ENCODE peak calls at places on chromosomes 1 and 21, in five cellular contexts. S is T-cell; E is NCI-H345; X is SK-N-SH; I is stimulated activated CD4-positive, alpha-beta T cell treated with anti-CD3 and anti-CD28 coated beads, Interleukin-2, amount 100 ng/mL, for 24 hours. K is an unnamed sample.

GRCh38 chr1:87221008-87221407 is 107.7 kb upstream of the LMO4 start:
- DNase-seq in S (no peak), E (no peak), X (no peak), I (no peak), K (peak; percentile 47)

GRCh38 chr1:35929730-35930592 is 944 bp upstream of the AGO3 start:
- DNase-seq in S (peak; percentile 12), E (peak; percentile 45), X (peak; percentile 60), I (peak; percentile 47), K (peak; percentile 55)

GRCh38 chr1:3271866-3272265 is 182.6 kb upstream of the ARHGEF16 start:
- DNase-seq in S (no peak), E (peak; percentile 21), X (no peak), I (no peak), K (no peak)

GRCh38 chr1:211932581-211933010 is 102.0 kb upstream of the LPGAT1 start:
- DNase-seq in S (no peak), E (no peak), X (no peak), I (no peak), K (no peak)

GRCh38 chr1:243291287-243291686 is 35.4 kb downstream of the SDCCAG8 start:
- DNase-seq in S (no peak), E (no peak), X (no peak), I (no peak), K (no peak)

GRCh38 chr1:30966690-30967369 is 58.3 kb upstream of the SDC3 start:
- DNase-seq in S (no peak), E (peak; percentile 18), X (peak; percentile 80), I (no peak), K (peak; percentile 62)

GRCh38 chr21:26165331-26165730 is 5.2 kb downstream of the APP start:
- DNase-seq in S (no peak), E (no peak), X (no peak), I (no peak), K (no peak)

GRCh38 chr21:37710555-37711293 is 205.5 kb downstream of the KCNJ6 start:
- DNase-seq in S (no peak), E (peak; percentile 56), X (peak; percentile 50), I (no peak), K (no peak)

GRCh38 chr1:41504126-41505035 is 19.9 kb upstream of the EDN2 start:
- DNase-seq in S (no peak), E (peak; percentile 70), X (no peak), I (no peak), K (peak; percentile 69)

GRCh38 chr1:185896863-185897262 is 162.7 kb downstream of the HMCN1 start:
- DNase-seq in S (no peak), E (no peak), X (no peak), I (no peak), K (peak; percentile 34)

GRCh38 chr1:234696148-234696576 is 86.2 kb upstream of the IRF2BP2 start:
- DNase-seq in S (no peak), E (no peak), X (no peak), I (no peak), K (no peak)

GRCh38 chr1:175269151-175269550 is 76.6 kb upstream of the KIAA0040 start:
- DNase-seq in S (no peak), E (no peak), X (no peak), I (no peak), K (no peak)

GRCh38 chr1:22731924-22732522 is 21.4 kb downstream of the EPHB2 start:
- DNase-seq in S (no peak), E (no peak), X (no peak), I (no peak), K (no peak)

GRCh38 chr1:145805057-145805456 is 18.8 kb downstream of the RNF115 start:
- DNase-seq in S (no peak), E (no peak), X (no peak), I (no peak), K (no peak)

GRCh38 chr1:7549693-7550161 is 221.4 kb upstream of the VAMP3 start:
- DNase-seq in S (no peak), E (no peak), X (no peak), I (no peak), K (no peak)

GRCh38 chr1:4673494-4673893 is 19.1 kb downstream of the AJAP1 start:
- DNase-seq in S (no peak), E (no peak), X (no peak), I (no peak), K (no peak)

GRCh38 chr1:154992721-154993571 is 440 bp upstream of the LENEP start:
- DNase-seq in S (no peak), E (peak; percentile 41), X (no peak), I (no peak), K (peak; percentile 52)

GRCh38 chr1:46596846-46597245 is 7.2 kb downstream of the MKNK1 start:
- DNase-seq in S (no peak), E (no peak), X (no peak), I (no peak), K (no peak)

GRCh38 chr1:82813351-82813750 is 1012.6 kb downstream of the ADGRL2 start:
- DNase-seq in S (no peak), E (no peak), X (no peak), I (no peak), K (no peak)

GRCh38 chr1:248886237-248886895 is 19.7 kb upstream of the PGBD2 start:
- DNase-seq in S (no peak), E (no peak), X (no peak), I (no peak), K (peak; percentile 60)

GRCh38 chr21:34695434-34695833 is 26.6 kb downstream of the CLIC6 start:
- DNase-seq in S (no peak), E (no peak), X (no peak), I (no peak), K (no peak)

GRCh38 chr1:195394567-195394966 is 1213.7 kb downstream of the KCNT2 start:
- DNase-seq in S (no peak), E (no peak), X (no peak), I (no peak), K (no peak)

GRCh38 chr1:24301395-24302175 is 17.6 kb upstream of the GRHL3 start:
- DNase-seq in S (no peak), E (peak; percentile 9), X (no peak), I (no peak), K (peak; percentile 27)

K was measured in astrocyte.